ENCODE peak calls at places on chromosomes 2 and 18, in five cellular contexts. R is A549, W is PC-9, N is IMR-90, Z is astrocyte of the spinal cord. I is an unnamed sample.

GRCh38 chr2:187506416-187506815 is 47.8 kb downstream of the TFPI start:
- DNase-seq in R (no peak), Z (no peak), N (no peak), W (no peak), I (no peak)

GRCh38 chr2:231711677-231712461 is 3.5 kb downstream of the PTMA start:
- DNase-seq in Z (no peak), W (no peak), N (no peak), R (no peak), I (no peak)

GRCh38 chr18:42296723-42297122 is 341.7 kb downstream of the PIK3C3 start:
- DNase-seq in Z (peak), N (no peak), W (no peak), R (no peak), I (no peak)

GRCh38 chr2:47313141-47313691 is 89.7 kb upstream of the MSH2 start:
- DNase-seq in N (no peak), R (peak), W (peak), Z (no peak), I (no peak)

GRCh38 chr2:149389506-149390167 is 59.2 kb downstream of the LYPD6 start:
- DNase-seq in W (no peak), N (no peak), R (no peak), Z (no peak), I (no peak)

GRCh38 chr18:74945774-74946545 is 263.0 kb downstream of the PTGR3 start:
- DNase-seq in W (no peak), N (peak), Z (no peak), R (no peak), I (no peak)

GRCh38 chr18:58140366-58141325 is 96.6 kb downstream of the NEDD4L start:
- DNase-seq in R (no peak), W (peak), Z (no peak), N (no peak), I (no peak)

GRCh38 chr2:42917374-42918017 is 125.1 kb upstream of the HAAO start:
- DNase-seq in R (no peak), Z (peak), N (peak), W (no peak), I (no peak)

GRCh38 chr2:215713393-215713792 is 277.5 kb upstream of the FN1 start:
- DNase-seq in R (no peak), Z (peak), W (no peak), N (peak), I (no peak)

GRCh38 chr18:76573325-76574025 is 78.4 kb upstream of the ZNF516 start:
- DNase-seq in N (peak), Z (peak), W (peak), R (peak), I (no peak)

GRCh38 chr2:152646775-152647174 is 70.5 kb downstream of the PRPF40A start:
- DNase-seq in W (peak), Z (peak), N (peak), R (peak), I (no peak)

GRCh38 chr2:75429036-75429435 is 131.7 kb downstream of the EVA1A start:
- DNase-seq in Z (no peak), W (no peak), N (no peak), R (no peak), I (no peak)

GRCh38 chr18:51519571-51519970 is 322.1 kb upstream of the MEX3C start:
- DNase-seq in N (no peak), Z (no peak), R (no peak), W (no peak), I (no peak)
- TF ChIP-seq CTCF in N (no peak), Z (no peak), R (no peak), W (no peak), I (no peak)

DNA sequence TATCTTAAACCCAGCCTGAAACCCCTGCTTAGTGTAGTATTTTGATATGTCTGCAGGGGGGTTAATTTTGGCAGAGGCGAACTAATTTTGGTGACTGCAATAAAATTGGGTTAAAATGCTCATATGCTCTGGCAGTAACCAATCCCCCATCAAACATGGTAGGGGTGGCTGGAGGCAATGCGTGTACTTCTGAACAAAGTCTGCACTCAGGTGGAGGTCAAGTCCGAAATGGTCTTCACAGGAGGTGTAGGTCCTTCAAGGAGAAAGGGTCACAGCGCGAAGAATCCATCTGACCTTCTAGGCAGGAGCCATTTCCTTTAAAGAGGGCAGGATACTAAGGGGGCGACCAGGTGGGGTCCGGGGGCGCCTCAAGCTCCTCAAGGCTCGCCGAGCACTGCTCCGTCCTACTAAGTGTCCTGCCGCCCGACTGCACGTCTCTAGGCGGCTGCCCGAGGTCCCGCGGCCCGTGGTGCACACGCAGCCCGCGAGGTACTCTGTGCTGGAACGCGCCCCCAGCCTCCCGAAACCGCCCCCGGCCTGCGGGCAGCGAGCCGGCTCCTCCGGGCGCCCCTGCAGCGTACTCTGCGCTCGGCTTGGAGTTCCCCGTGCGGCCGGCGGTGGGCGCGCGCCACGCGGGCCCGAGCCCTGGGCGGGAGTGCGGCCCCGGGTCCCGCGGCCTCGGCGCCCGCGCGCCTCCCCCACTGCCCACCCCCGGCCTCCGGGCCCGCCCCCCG is 1.7 kb upstream of the LDLRAD4 start:
- DNase-seq in Z (no peak), R (no peak), W (no peak), N (no peak), I (peak)
- TF ChIP-seq CTCF in Z (peak), R (peak), W (no peak), N (no peak), I (peak)

GRCh38 chr18:34726286-34727004 is 16.3 kb downstream of the DTNA start:
- DNase-seq in N (no peak), W (no peak), Z (no peak), R (no peak), I (no peak)
- TF ChIP-seq CTCF in N (no peak), W (no peak), Z (no peak), R (no peak), I (no peak)

GRCh38 chr2:17146358-17146757 is 371.9 kb downstream of the RAD51AP2 start:
- DNase-seq in Z (no peak), R (no peak), N (no peak), W (no peak), I (no peak)

GRCh38 chr2:17149945-17150344 is 368.3 kb downstream of the RAD51AP2 start:
- DNase-seq in N (no peak), W (no peak), Z (no peak), R (no peak), I (no peak)

DNA sequence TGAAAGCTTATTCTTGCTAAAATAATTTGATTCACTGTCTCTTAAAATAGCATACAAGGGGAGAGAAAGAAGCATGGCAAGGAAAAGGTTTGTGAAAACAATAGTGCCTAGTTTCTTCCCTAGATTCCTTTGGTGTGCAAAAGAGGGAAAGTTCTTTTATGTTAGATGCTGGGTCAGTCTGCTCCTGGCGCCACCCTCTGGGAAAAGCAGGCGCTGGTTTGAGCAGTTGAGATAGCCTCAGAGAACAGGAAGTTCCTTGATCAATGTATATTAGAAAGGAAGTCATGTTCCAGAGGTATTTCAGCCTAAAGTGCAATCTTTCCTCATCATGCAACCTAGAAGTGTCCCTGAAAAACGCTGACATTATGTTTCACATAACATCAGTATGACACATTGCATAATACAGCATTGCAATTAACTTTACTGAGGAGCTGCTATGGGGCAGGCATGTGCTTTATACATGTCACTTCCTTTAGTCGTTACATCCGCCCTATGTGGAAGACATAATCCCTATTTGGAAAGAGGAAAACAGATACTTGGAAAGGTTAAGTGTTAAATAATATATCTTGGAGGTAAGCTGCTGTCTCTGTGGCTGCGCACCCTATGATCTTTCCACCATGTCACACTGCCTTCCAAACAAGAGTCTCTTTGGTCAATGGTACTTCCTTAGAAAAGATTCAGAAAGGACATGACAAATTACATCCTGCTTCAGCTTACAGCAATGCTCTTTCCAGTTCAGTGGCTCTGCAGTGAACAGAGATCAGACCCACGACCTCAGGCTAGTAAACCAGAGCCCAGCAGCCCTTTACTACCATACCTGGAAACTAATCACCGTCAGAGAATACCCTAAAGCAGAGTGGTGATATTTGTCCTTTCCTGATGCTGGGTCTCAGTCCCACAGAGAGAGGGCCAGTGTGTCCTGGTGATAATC is 369.7 kb downstream of the RAD51AP2 start:
- DNase-seq in N (no peak), W (no peak), R (no peak), Z (peak), I (no peak)
- TF ChIP-seq CTCF in N (no peak), W (no peak), R (no peak), Z (peak), I (peak)

DNA sequence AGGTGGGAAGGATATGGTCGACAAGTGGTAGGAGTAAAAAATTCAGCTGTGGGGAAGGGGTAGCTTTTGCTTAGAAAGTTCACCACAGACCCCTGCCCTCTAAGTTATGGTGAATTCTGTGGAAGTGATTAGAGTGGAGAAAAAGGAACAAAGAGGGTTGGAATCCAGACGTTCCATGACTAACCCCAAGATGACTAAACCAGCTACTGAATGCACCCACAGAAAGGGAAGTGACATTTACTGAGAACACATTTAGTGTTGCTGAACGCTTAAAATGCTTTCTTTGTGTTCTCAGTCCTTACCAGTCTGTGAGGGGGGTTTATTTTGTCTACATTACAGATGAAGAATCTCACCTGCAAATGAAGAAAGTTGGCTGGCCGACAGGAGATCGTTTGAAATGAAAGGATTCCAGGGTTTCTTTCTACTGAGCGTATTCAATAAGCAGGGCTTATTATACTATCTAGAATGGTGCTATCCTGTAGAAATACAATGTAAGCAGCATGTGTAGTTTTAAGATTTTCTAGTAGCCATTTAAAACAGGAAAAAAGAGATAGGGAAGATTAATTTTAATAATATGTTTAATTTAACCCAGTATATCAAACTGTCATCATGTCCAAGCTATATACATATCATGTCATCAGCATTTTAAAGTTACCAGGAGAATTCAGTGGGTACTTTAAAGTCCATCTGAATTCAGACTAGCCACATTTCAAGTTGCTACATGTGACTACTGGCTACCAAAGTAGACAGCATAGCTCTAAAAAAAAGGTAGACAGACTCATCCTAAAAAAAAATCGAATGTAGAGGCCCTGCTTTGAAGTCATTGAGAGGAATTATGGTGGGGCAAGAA is 60.1 kb downstream of the LIMS1 start:
- DNase-seq in N (peak), R (no peak), Z (peak), W (peak), I (no peak)
- TF ChIP-seq CTCF in N (no peak), R (no peak), Z (no peak), W (no peak), I (no peak)

GRCh38 chr2:3805120-3805519 is 101.7 kb downstream of the DCDC2C start:
- DNase-seq in N (no peak), Z (no peak), R (peak), W (no peak), I (no peak)
- TF ChIP-seq CTCF in N (no peak), Z (peak), R (peak), W (peak), I (peak)

I was measured in progenitor cell of endocrine pancreas.